ENCODE peak calls at places on chromosomes 6 and 20, in six cellular contexts. G is BE2C, Y is heart right ventricle, V is DND-41, T is right lobe of liver, R is left ventricle myocardium inferior. K is an unnamed sample.

GRCh38 chr20:25005220-25005619 is 12.7 kb upstream of the APMAP start:
- DNase-seq in T (peak), R (no peak), G (no peak), V (no peak), Y (peak), K (no peak)

GRCh38 chr20:10005885-10006284 is 28.9 kb upstream of the ANKEF1 start:
- DNase-seq in T (no peak), V (no peak), R (no peak), Y (no peak), G (no peak), K (no peak)

GRCh38 chr6:165988306-165988756 is 179.3 kb downstream of the TBXT start:
- DNase-seq in T (no peak), V (no peak), R (no peak), Y (no peak), G (peak), K (no peak)

GRCh38 chr20:3766832-3767433 is 620 bp downstream of the ADISSP start:
- DNase-seq in V (peak), G (no peak), R (no peak), T (no peak), Y (peak), K (peak)

GRCh38 chr6:14975124-14975815 is 270.6 kb upstream of the JARID2 start:
- DNase-seq in Y (no peak), R (no peak), V (no peak), G (no peak), T (no peak), K (peak)

GRCh38 chr6:42436825-42437224 is 14.9 kb downstream of the TRERF1 start:
- DNase-seq in T (no peak), Y (no peak), R (no peak), G (no peak), V (no peak), K (no peak)

GRCh38 chr6:163930012-163930411 is 515.5 kb downstream of the QKI start:
- DNase-seq in V (no peak), R (no peak), G (no peak), T (no peak), Y (no peak), K (no peak)

GRCh38 chr6:20605061-20605460 is 70.8 kb downstream of the CDKAL1 start:
- DNase-seq in R (no peak), T (no peak), Y (no peak), V (no peak), G (no peak), K (no peak)

GRCh38 chr6:121596441-121596840 is 161.0 kb downstream of the GJA1 start:
- DNase-seq in T (no peak), R (no peak), G (no peak), Y (no peak), V (no peak), K (no peak)

GRCh38 chr20:17557675-17558006 is 12.2 kb upstream of the DSTN start:
- DNase-seq in G (no peak), R (no peak), Y (no peak), T (no peak), V (no peak), K (no peak)

GRCh38 chr6:140485740-140486467 is 1111.5 kb upstream of the CITED2 start:
- DNase-seq in V (no peak), G (no peak), T (no peak), R (no peak), Y (no peak), K (peak)

GRCh38 chr6:146290589-146290901 is 253.1 kb upstream of the RAB32 start:
- DNase-seq in G (no peak), R (no peak), V (no peak), Y (no peak), T (no peak), K (no peak)

GRCh38 chr6:20699402-20699801 is 165.1 kb downstream of the CDKAL1 start:
- DNase-seq in G (no peak), V (no peak), T (no peak), R (no peak), Y (no peak), K (no peak)

GRCh38 chr6:138945354-138945753 is 42.7 kb downstream of the REPS1 start:
- DNase-seq in T (no peak), Y (no peak), R (no peak), V (no peak), G (peak), K (peak)

GRCh38 chr20:9287826-9288225 is 218.9 kb downstream of the PLCB4 start:
- DNase-seq in Y (no peak), V (no peak), T (no peak), R (no peak), G (no peak), K (no peak)

GRCh38 chr6:135117413-135117968 is 62.9 kb upstream of the HBS1L start:
- DNase-seq in Y (no peak), G (no peak), R (no peak), T (no peak), V (no peak), K (peak)

GRCh38 chr6:139135578-139136545 is 982 bp downstream of the HECA start:
- DNase-seq in T (peak), V (peak), R (peak), Y (peak), G (peak), K (peak)

GRCh38 chr6:113859349-113860164 is 2.4 kb downstream of the MARCKS start:
- DNase-seq in R (peak), Y (peak), T (peak), G (peak), V (no peak), K (no peak)

GRCh38 chr20:53847118-53847842 is 223.1 kb downstream of the BCAS1 start:
- DNase-seq in G (no peak), V (peak), R (no peak), Y (no peak), T (no peak), K (no peak)

GRCh38 chr20:10596726-10597125 is 77.1 kb downstream of the JAG1 start:
- DNase-seq in G (no peak), T (no peak), V (no peak), Y (no peak), R (no peak), K (no peak)

GRCh38 chr20:15362849-15363248 is 1025.4 kb upstream of the FLRT3 start:
- DNase-seq in V (no peak), G (no peak), Y (no peak), R (no peak), T (no peak), K (no peak)

GRCh38 chr6:110285306-110286060 is 72.7 kb downstream of the METTL24 start:
- DNase-seq in R (no peak), Y (no peak), V (no peak), T (no peak), G (no peak), K (no peak)

GRCh38 chr6:14791525-14791924 is 454.3 kb upstream of the JARID2 start:
- DNase-seq in T (no peak), V (no peak), R (no peak), Y (no peak), G (no peak), K (no peak)

GRCh38 chr20:54980321-54980960 is 505.0 kb downstream of the DOK5 start:
- DNase-seq in Y (no peak), V (no peak), R (no peak), T (no peak), G (no peak), K (no peak)
- TF ChIP-seq CTCF in Y (peak), V (peak), R (peak), T (peak), G (peak), K (no peak)

DNA sequence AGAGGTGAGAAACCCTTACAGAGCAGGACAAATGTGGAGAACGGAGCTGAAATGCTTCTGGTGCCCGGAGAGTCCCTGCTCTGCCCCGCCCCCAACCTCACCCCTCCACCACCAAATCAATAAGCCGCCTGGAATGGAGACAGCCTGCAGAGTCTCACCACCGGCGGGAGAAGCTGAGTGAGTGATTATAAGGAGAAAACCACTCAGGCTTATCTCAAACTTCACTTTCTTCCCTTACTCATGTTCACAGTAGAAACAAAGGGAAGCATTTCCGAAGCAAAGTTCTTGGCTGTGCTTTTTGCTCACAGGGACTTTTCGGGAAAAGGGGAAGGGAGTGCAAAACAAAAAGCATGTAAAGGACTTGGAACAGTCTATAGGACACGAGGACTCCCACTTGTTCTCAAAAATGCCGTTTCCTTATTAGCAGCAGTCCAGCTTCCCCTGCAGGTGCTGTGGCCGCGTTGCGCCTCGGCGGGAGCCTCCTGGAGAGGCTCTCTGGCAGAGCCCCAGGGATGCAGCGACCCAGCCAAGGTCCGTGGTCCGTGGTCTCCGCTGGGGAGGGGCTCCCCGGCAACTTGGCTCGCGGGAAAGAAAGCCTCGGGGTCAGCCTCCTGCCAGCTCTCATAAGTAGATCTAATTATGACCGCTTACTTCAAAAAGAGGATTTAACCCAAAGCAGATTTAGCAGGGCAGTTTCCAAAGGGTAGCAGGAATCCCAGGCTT is 64.8 kb upstream of the TMEM30A start:
- DNase-seq in R (peak), Y (peak), G (peak), V (no peak), T (peak), K (no peak)
- TF ChIP-seq CTCF in R (peak), Y (no peak), G (peak), V (no peak), T (no peak), K (no peak)

DNA sequence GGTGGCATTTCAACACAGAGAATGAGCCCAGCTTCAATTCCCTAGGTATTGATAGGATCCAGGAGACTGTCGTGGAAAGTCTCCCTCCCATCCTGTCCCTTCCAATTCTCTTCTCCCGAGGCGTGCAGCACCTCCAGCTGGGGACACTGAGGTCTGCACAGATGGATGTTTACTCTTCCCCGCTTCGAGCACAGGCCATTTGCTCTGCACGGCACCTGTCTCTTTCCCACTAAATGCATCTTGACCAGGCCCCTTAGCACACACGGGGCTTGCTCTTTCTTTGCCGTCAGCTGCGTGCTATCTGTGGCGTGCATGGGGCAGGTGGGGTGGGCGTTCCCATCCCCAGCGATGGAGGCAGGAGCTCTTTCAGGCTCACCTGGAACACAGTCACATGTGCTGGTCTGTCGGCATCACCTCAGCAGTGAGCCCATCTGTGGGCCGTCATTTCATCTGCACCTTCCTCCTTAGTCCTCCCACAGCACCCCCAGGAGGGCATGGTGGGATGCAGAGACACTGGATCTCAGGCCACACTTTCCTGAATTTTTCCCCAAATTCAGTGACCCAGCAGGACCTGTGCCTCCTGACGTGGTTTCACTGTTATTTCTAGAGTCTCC is 35.1 kb downstream of the RBM38 start:
- DNase-seq in Y (no peak), G (no peak), V (no peak), R (no peak), T (no peak), K (no peak)
- TF ChIP-seq CTCF in Y (no peak), G (no peak), V (no peak), R (no peak), T (no peak), K (no peak)

DNA sequence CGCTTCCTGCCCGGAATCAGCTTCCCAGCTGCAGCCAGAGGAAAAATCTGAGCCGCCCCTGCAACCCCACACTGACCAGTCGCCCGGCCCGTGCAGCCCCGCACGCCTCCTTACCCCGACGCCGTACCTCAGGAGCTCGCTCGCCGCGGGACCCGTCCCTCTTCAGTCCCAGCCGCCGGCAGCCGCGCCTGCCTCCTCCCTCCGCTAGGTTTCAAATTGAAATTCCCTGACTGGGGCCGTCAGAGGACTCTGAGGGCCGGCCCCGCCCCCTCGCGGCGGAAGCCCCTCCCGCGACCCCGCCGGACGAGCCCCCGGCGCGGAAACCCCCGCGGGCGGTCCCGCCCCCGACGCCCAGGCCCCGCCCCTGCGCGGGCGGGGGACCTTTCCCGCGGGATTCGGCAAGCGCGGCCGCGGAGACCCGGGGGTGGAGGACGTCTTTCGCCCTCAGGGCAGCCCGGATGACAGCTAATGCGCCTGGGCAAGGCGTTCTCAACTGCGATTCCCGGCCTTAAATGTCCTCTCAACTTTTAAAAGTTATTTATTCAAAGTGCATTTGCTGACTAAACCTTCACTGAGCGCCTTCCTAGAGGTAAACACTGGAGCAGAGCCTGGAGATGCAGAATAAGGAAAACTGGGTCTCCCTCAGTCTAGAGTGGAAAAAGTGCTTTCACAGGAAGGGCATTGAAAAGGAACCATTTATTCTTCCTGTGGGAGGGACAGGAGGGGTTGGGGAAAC is at the start of gene EPB41L2:
- DNase-seq in T (peak), Y (peak), G (peak), V (peak), R (peak), K (peak)
- TF ChIP-seq CTCF in T (peak), Y (peak), G (no peak), V (peak), R (peak), K (no peak)

GRCh38 chr6:45377555-45378323 is at the start of gene SUPT3H:
- DNase-seq in V (peak), Y (peak), G (peak), R (peak), T (peak), K (peak)
- TF ChIP-seq CTCF in V (peak), Y (no peak), G (no peak), R (peak), T (peak), K (peak)

GRCh38 chr6:33144373-33144772 is 47.9 kb downstream of the COL11A2 start:
- DNase-seq in G (no peak), T (no peak), Y (no peak), V (no peak), R (no peak), K (no peak)

GRCh38 chr6:33142501-33142900 is 49.8 kb downstream of the COL11A2 start:
- DNase-seq in R (no peak), V (no peak), T (no peak), G (no peak), Y (no peak), K (no peak)

GRCh38 chr6:33139596-33140206 is 52.6 kb downstream of the COL11A2 start:
- DNase-seq in R (no peak), Y (no peak), G (no peak), T (no peak), V (no peak), K (no peak)

GRCh38 chr6:33140556-33140955 is 51.7 kb downstream of the COL11A2 start:
- DNase-seq in G (no peak), Y (no peak), T (no peak), R (no peak), V (no peak), K (no peak)

DNA sequence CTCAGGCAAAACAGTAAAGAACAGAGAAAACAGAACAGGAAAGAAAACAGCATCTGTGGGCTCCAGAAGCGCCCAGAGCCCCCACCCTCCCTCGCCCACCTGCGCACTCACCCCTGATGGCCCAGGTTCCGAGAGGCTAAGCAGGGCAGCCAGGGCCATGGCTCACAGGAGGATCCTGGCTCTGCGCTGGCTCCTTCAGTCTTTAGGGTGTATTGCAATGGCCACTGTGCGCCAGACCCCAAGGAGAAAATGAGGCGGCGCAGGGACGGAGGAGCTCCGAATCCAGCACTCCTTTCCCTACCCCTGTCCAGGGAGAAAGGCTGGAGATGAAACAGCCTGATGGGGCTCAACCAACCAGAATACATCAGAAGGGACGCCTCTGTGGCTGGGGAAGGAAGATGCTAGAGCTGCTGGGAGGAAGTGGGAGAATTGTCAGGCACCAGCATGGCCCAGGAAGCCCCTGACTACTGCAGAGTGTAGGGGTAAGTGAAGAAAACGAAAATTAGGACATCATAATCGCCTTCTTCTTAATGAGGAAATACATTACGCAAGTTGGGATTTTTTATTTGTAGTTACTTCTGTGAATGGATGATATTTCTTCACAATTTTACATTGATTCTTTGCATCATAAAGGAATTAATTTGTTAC is 49.0 kb downstream of the COL11A2 start:
- DNase-seq in T (no peak), V (no peak), G (no peak), R (no peak), Y (no peak), K (no peak)
- TF ChIP-seq CTCF in T (no peak), V (peak), G (peak), R (no peak), Y (no peak), K (peak)

DNA sequence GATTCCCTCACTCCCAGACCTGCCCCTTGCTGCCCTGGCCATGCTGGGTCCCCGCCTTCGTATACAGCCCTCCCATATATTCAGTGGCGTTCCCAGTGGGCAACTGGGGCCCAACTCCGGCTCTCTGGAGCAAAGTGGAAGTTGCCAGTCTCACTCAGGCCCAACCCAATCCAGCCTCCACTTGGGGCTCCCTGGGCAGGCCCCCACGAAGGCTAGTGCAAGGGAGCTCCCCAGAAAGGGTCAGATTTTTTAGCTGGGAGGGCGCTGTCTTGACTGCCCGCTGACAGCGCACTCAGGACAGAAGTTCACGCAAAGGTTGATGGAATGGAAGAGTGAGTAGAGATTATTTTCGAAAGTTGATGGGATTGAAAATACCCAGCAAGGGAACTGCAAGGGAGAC is 5.9 kb downstream of the TP53TG5 start:
- DNase-seq in G (no peak), Y (no peak), T (no peak), R (no peak), V (no peak), K (no peak)
- TF ChIP-seq CTCF in G (no peak), Y (no peak), T (no peak), R (no peak), V (no peak), K (no peak)